ENCODE peak calls at places on chromosomes 16 and 17, in five cellular contexts. One of them, this sample, is unnamed.

GRCh38 chr17:10292057-10292931 is 80.5 kb downstream of the MYH13 start:
- DNase-seq in PC-3: peak; percentile 53
- DNase-seq in CD8-positive, alpha-beta memory T cell: no peak
- DNase-seq in heart right ventricle: peak; percentile 51
- DNase-seq in cardiac muscle cell: peak; percentile 87
- DNase-seq in this sample: no peak

GRCh38 chr16:65895906-65896305 is 470.6 kb upstream of the CDH5 start:
- DNase-seq in PC-3: no peak
- DNase-seq in CD8-positive, alpha-beta memory T cell: no peak
- DNase-seq in heart right ventricle: no peak
- DNase-seq in cardiac muscle cell: no peak
- DNase-seq in this sample: no peak

GRCh38 chr16:28981517-28981916 is 3.3 kb upstream of the LAT start:
- DNase-seq in PC-3: peak; percentile 58
- DNase-seq in CD8-positive, alpha-beta memory T cell: no peak
- DNase-seq in heart right ventricle: no peak
- DNase-seq in cardiac muscle cell: no peak
- DNase-seq in this sample: no peak

GRCh38 chr16:4801962-4802658 is at the start of gene ROGDI:
- DNase-seq in PC-3: peak; percentile 80
- DNase-seq in CD8-positive, alpha-beta memory T cell: peak; percentile 77
- DNase-seq in heart right ventricle: peak; percentile 76
- DNase-seq in cardiac muscle cell: peak; percentile 50
- DNase-seq in this sample: peak; percentile 82

GRCh38 chr16:51876934-51877333 is 670.0 kb downstream of the TOX3 start:
- DNase-seq in PC-3: no peak
- DNase-seq in CD8-positive, alpha-beta memory T cell: no peak
- DNase-seq in heart right ventricle: no peak
- DNase-seq in cardiac muscle cell: no peak
- DNase-seq in this sample: no peak

GRCh38 chr17:8735336-8735939 is 9.2 kb downstream of the CCDC42 start:
- DNase-seq in PC-3: no peak
- DNase-seq in CD8-positive, alpha-beta memory T cell: no peak
- DNase-seq in heart right ventricle: no peak
- DNase-seq in cardiac muscle cell: no peak
- DNase-seq in this sample: no peak

GRCh38 chr17:82914375-82914774 is 74.6 kb upstream of the ZNF750 start:
- DNase-seq in PC-3: peak; percentile 26
- DNase-seq in CD8-positive, alpha-beta memory T cell: no peak
- DNase-seq in heart right ventricle: no peak
- DNase-seq in cardiac muscle cell: peak; percentile 7
- DNase-seq in this sample: no peak

GRCh38 chr16:8776193-8776592 is 21.2 kb downstream of the TMEM186 start:
- DNase-seq in PC-3: peak; percentile 32
- DNase-seq in CD8-positive, alpha-beta memory T cell: no peak
- DNase-seq in heart right ventricle: no peak
- DNase-seq in cardiac muscle cell: no peak
- DNase-seq in this sample: no peak

GRCh38 chr17:75661531-75661930 is 5.4 kb downstream of the RECQL5 start:
- DNase-seq in PC-3: no peak
- DNase-seq in CD8-positive, alpha-beta memory T cell: no peak
- DNase-seq in heart right ventricle: no peak
- DNase-seq in cardiac muscle cell: no peak
- DNase-seq in this sample: no peak

GRCh38 chr17:40499551-40500189 is 1.8 kb downstream of the TNS4 start:
- DNase-seq in PC-3: peak; percentile 70
- DNase-seq in CD8-positive, alpha-beta memory T cell: no peak
- DNase-seq in heart right ventricle: peak; percentile 90
- DNase-seq in cardiac muscle cell: peak; percentile 90
- DNase-seq in this sample: no peak

GRCh38 chr16:31508706-31509523 is 724 bp upstream of the RUSF1 start:
- DNase-seq in PC-3: no peak
- DNase-seq in CD8-positive, alpha-beta memory T cell: no peak
- DNase-seq in heart right ventricle: no peak
- DNase-seq in cardiac muscle cell: peak; percentile 68
- DNase-seq in this sample: no peak

GRCh38 chr17:68458260-68459029 is 1.1 kb upstream of the WIPI1 start:
- DNase-seq in PC-3: no peak
- DNase-seq in CD8-positive, alpha-beta memory T cell: no peak
- DNase-seq in heart right ventricle: no peak
- DNase-seq in cardiac muscle cell: no peak
- DNase-seq in this sample: no peak

GRCh38 chr17:3913531-3914318 is 2.5 kb downstream of the P2RX1 start:
- DNase-seq in PC-3: peak; percentile 72
- DNase-seq in CD8-positive, alpha-beta memory T cell: peak; percentile 71
- DNase-seq in heart right ventricle: peak; percentile 79
- DNase-seq in cardiac muscle cell: peak; percentile 83
- DNase-seq in this sample: peak; percentile 56

GRCh38 chr17:77606865-77607210 is 351.7 kb upstream of the TNRC6C start:
- DNase-seq in PC-3: no peak
- DNase-seq in CD8-positive, alpha-beta memory T cell: no peak
- DNase-seq in heart right ventricle: no peak
- DNase-seq in cardiac muscle cell: no peak
- DNase-seq in this sample: no peak

GRCh38 chr16:57388359-57389086 is 16.0 kb upstream of the CCL17 start:
- DNase-seq in PC-3: peak; percentile 7
- DNase-seq in CD8-positive, alpha-beta memory T cell: no peak
- DNase-seq in heart right ventricle: no peak
- DNase-seq in cardiac muscle cell: no peak
- DNase-seq in this sample: no peak

GRCh38 chr16:68715471-68715870 is 21.6 kb upstream of the CDH1 start:
- DNase-seq in PC-3: no peak
- DNase-seq in CD8-positive, alpha-beta memory T cell: no peak
- DNase-seq in heart right ventricle: no peak
- DNase-seq in cardiac muscle cell: peak; percentile 6
- DNase-seq in this sample: no peak

GRCh38 chr17:8041249-8041928 is 2.5 kb downstream of the ALOX15B start:
- DNase-seq in PC-3: peak; percentile 72
- DNase-seq in CD8-positive, alpha-beta memory T cell: no peak
- DNase-seq in heart right ventricle: no peak
- DNase-seq in cardiac muscle cell: peak; percentile 96
- DNase-seq in this sample: no peak

GRCh38 chr17:39751637-39752036 is 13.9 kb downstream of the GRB7 start:
- DNase-seq in PC-3: no peak
- DNase-seq in CD8-positive, alpha-beta memory T cell: no peak
- DNase-seq in heart right ventricle: no peak
- DNase-seq in cardiac muscle cell: no peak
- DNase-seq in this sample: no peak

GRCh38 chr16:72884573-72884972 is 163.4 kb downstream of the ZFHX3 start:
- DNase-seq in PC-3: no peak
- DNase-seq in CD8-positive, alpha-beta memory T cell: no peak
- DNase-seq in heart right ventricle: no peak
- DNase-seq in cardiac muscle cell: peak; percentile 26
- DNase-seq in this sample: no peak

GRCh38 chr16:58345574-58346354 is 46.5 kb upstream of the GINS3 start:
- DNase-seq in PC-3: peak; percentile 37
- DNase-seq in CD8-positive, alpha-beta memory T cell: no peak
- DNase-seq in heart right ventricle: no peak
- DNase-seq in cardiac muscle cell: peak; percentile 4
- DNase-seq in this sample: no peak

GRCh38 chr16:81866820-81867440 is 87.8 kb downstream of the PLCG2 start:
- DNase-seq in PC-3: no peak
- DNase-seq in CD8-positive, alpha-beta memory T cell: no peak
- DNase-seq in heart right ventricle: peak; percentile 77
- DNase-seq in cardiac muscle cell: no peak
- DNase-seq in this sample: no peak

GRCh38 chr16:1825864-1826690 is 548 bp downstream of the HAGH start:
- DNase-seq in PC-3: peak; percentile 49
- DNase-seq in CD8-positive, alpha-beta memory T cell: peak; percentile 12
- DNase-seq in heart right ventricle: peak; percentile 22
- DNase-seq in cardiac muscle cell: peak; percentile 11
- DNase-seq in this sample: peak; percentile 61

GRCh38 chr17:56765449-56765848 is 68.3 kb downstream of the C17orf67 start:
- DNase-seq in PC-3: no peak
- DNase-seq in CD8-positive, alpha-beta memory T cell: no peak
- DNase-seq in heart right ventricle: no peak
- DNase-seq in cardiac muscle cell: no peak
- DNase-seq in this sample: no peak
- H3K27me3 ChIP-seq in PC-3: no peaks in the 10 kb centered on the region
- H3K27me3 ChIP-seq in CD8-positive, alpha-beta memory T cell: peaks cover 9% of the 10 kb centered on the region
- H3K27me3 ChIP-seq in heart right ventricle: peaks cover 8% of the 10 kb centered on the region
- H3K27me3 ChIP-seq in cardiac muscle cell: no peaks in the 10 kb centered on the region
- H3K27me3 ChIP-seq in this sample: no peaks in the 10 kb centered on the region

GRCh38 chr16:79053577-79053976 is 547.0 kb downstream of the MAF start:
- DNase-seq in PC-3: no peak
- DNase-seq in CD8-positive, alpha-beta memory T cell: no peak
- DNase-seq in heart right ventricle: no peak
- DNase-seq in cardiac muscle cell: no peak
- DNase-seq in this sample: no peak
- H3K27ac ChIP-seq in PC-3: no peak overlapping the region
- H3K27ac ChIP-seq in CD8-positive, alpha-beta memory T cell: no peak overlapping the region
- H3K27ac ChIP-seq in heart right ventricle: no peak overlapping the region
- H3K27ac ChIP-seq in cardiac muscle cell: no peak overlapping the region
- H3K27ac ChIP-seq in this sample: no peak overlapping the region

DNA sequence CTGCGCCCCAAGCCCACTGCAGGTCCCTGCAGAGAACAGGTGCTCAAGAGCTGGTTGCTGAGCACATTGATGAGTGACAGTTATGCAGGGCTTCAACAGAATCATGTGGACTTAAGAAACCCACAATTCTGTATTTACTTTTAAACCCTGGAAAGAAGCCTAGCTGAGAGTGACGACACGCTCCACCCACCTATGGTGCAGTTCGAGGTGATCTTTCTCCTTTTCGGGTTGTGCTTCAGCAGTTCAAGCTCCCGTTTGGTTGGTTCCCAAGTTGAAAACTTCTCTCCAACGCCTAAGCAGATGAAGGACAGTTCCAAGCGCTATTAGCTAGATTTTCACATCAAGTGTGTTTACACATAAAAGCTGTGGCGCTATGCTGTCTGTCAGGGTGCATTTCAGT is 23.9 kb downstream of the USP22 start:
- DNase-seq in PC-3: no peak
- DNase-seq in CD8-positive, alpha-beta memory T cell: no peak
- DNase-seq in heart right ventricle: no peak
- DNase-seq in cardiac muscle cell: no peak
- DNase-seq in this sample: no peak
- H3K36me3 ChIP-seq in PC-3: peaks cover 87% of the 10 kb centered on the region
- H3K36me3 ChIP-seq in CD8-positive, alpha-beta memory T cell: peaks cover 80% of the 10 kb centered on the region
- H3K36me3 ChIP-seq in heart right ventricle: peaks cover 99% of the 10 kb centered on the region
- H3K36me3 ChIP-seq in cardiac muscle cell: peaks cover 77% of the 10 kb centered on the region
- H3K36me3 ChIP-seq in this sample: peaks cover 81% of the 10 kb centered on the region

DNA sequence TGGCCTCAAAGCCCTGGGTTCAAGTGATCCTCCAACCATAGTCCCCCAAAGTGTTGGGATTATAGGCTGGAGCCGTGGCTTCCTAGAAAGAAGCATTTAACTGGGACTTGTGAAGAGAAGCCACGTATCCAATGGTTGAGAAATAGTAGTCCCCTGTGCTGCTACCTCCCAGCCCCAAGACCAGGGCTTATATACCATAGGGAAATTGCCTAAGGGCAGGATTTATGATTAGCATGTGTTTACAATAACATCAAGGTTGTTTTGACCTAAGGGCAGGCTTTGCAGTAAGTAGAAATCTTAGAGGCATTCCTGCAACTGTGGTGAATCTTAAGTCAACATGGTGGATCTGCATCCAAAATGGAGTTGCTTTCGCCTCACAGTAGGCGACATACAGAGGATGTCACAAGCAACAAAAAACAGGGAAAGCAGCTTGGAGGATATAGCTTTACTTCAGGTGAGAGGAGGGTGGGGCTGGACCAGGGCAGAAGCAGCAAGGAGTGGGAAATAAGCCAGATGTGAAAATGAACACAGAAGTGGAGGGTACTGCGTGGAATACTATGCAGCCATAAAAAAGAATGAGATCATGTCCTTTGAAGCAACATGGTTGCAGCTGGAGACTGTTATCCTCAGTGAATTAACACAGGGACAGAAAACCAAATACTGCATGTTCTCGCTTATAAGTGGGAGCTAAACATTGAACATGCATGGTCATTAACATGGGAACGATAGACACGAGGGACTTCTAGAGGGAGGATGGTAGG is 18.7 kb upstream of the NSMCE1 start:
- DNase-seq in PC-3: peak; percentile 7
- DNase-seq in CD8-positive, alpha-beta memory T cell: no peak
- DNase-seq in heart right ventricle: no peak
- DNase-seq in cardiac muscle cell: peak; percentile 18
- DNase-seq in this sample: no peak
- H3K27me3 ChIP-seq in PC-3: no peaks in the 10 kb centered on the region
- H3K27me3 ChIP-seq in CD8-positive, alpha-beta memory T cell: no peaks in the 10 kb centered on the region
- H3K27me3 ChIP-seq in heart right ventricle: no peaks in the 10 kb centered on the region
- H3K27me3 ChIP-seq in cardiac muscle cell: no peaks in the 10 kb centered on the region
- H3K27me3 ChIP-seq in this sample: no peaks in the 10 kb centered on the region

GRCh38 chr16:11561856-11562255 is 24.9 kb downstream of the LITAF start:
- DNase-seq in PC-3: no peak
- DNase-seq in CD8-positive, alpha-beta memory T cell: no peak
- DNase-seq in heart right ventricle: no peak
- DNase-seq in cardiac muscle cell: no peak
- DNase-seq in this sample: no peak

GRCh38 chr16:11560701-11561439 is 25.8 kb downstream of the LITAF start:
- DNase-seq in PC-3: no peak
- DNase-seq in CD8-positive, alpha-beta memory T cell: peak; percentile 62
- DNase-seq in heart right ventricle: peak; percentile 58
- DNase-seq in cardiac muscle cell: no peak
- DNase-seq in this sample: peak; percentile 52

GRCh38 chr16:11562411-11562810 is 24.3 kb downstream of the LITAF start:
- DNase-seq in PC-3: no peak
- DNase-seq in CD8-positive, alpha-beta memory T cell: no peak
- DNase-seq in heart right ventricle: no peak
- DNase-seq in cardiac muscle cell: no peak
- DNase-seq in this sample: no peak

GRCh38 chr16:11562941-11563340 is 23.8 kb downstream of the LITAF start:
- DNase-seq in PC-3: no peak
- DNase-seq in CD8-positive, alpha-beta memory T cell: no peak
- DNase-seq in heart right ventricle: no peak
- DNase-seq in cardiac muscle cell: no peak
- DNase-seq in this sample: no peak

DNA sequence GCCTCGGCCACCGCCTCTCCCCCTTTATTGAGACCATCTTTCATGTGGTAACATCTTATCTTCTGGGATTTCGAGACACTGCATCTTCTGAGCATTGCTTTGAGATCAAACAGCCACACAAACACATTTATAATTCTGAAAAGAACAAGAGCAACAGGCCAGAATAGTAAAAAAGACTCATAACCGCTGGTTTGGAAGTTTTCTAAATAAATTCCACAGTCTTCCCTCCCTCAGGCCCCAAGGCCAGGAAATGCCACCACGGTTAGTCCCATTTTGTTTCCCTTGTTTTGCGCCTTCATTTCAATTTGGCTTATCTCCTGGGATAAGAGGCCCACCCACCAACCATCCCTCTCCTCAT is 25.3 kb downstream of the LITAF start:
- DNase-seq in PC-3: no peak
- DNase-seq in CD8-positive, alpha-beta memory T cell: no peak
- DNase-seq in heart right ventricle: no peak
- DNase-seq in cardiac muscle cell: no peak
- DNase-seq in this sample: no peak
- H3K27ac ChIP-seq in PC-3: no peak overlapping the region
- H3K27ac ChIP-seq in CD8-positive, alpha-beta memory T cell: peak overlapping the region; percentile 83
- H3K27ac ChIP-seq in heart right ventricle: peak overlapping the region; percentile 79
- H3K27ac ChIP-seq in cardiac muscle cell: no peak overlapping the region
- H3K27ac ChIP-seq in this sample: peak overlapping the region; percentile 87